ENCODE peak calls at places on chromosomes 12 and 14, in eight cellular contexts. W is Daoy, T is activated T-helper 1 cell treated with Interleukin-2 at 50 U/mL for 16 hours, X is GM23248, O is iPS DF 19.7, P is RKO, Z is stromal cell of bone marrow, H is brain microvascular endothelial cell. D is an unnamed sample.

GRCh38 chr14:93081875-93082570 is 33.7 kb downstream of the ITPK1 start:
- DNase-seq in T (no peak), X (no peak), H (no peak), O (no peak), Z (no peak), W (no peak), P (no peak), D (no peak)

GRCh38 chr12:100221523-100221922 is 20.9 kb downstream of the ACTR6 start:
- DNase-seq in P (no peak), X (no peak), W (no peak), H (no peak), Z (no peak), T (no peak), O (no peak), D (no peak)

GRCh38 chr12:52523825-52524224 is 3.6 kb upstream of the KRT5 start:
- DNase-seq in Z (no peak), X (no peak), W (no peak), T (no peak), P (no peak), O (no peak), H (no peak), D (no peak)

GRCh38 chr14:34237677-34238076 is 224.4 kb downstream of the SPTSSA start:
- DNase-seq in T (no peak), H (no peak), O (no peak), X (no peak), W (no peak), Z (no peak), P (no peak), D (no peak)

GRCh38 chr14:69077841-69078240 is 75.1 kb downstream of the DCAF5 start:
- DNase-seq in X (peak), H (peak), P (no peak), W (peak), T (no peak), O (no peak), Z (peak), D (no peak)

GRCh38 chr12:53336137-53336785 is at the start of gene SP7:
- DNase-seq in H (no peak), P (no peak), W (no peak), T (no peak), X (no peak), Z (no peak), O (no peak), D (no peak)

GRCh38 chr12:93447555-93448265 is 6.0 kb upstream of the UBE2N start:
- DNase-seq in O (no peak), P (no peak), H (no peak), W (no peak), Z (no peak), X (no peak), T (no peak), D (no peak)

GRCh38 chr14:99136401-99136800 is 135.6 kb downstream of the BCL11B start:
- DNase-seq in X (no peak), P (no peak), W (no peak), Z (no peak), H (no peak), T (no peak), O (no peak), D (no peak)

GRCh38 chr12:122423258-122424165 is 1.0 kb upstream of the CLIP1 start:
- DNase-seq in W (peak), H (no peak), O (no peak), P (peak), Z (no peak), X (peak), T (no peak), D (peak)

GRCh38 chr12:111446044-111446581 is 40.4 kb downstream of the SH2B3 start:
- DNase-seq in W (peak), P (no peak), T (no peak), Z (no peak), H (no peak), O (no peak), X (peak), D (no peak)

GRCh38 chr14:80477388-80478160 is 266.3 kb upstream of the DIO2 start:
- DNase-seq in W (no peak), T (no peak), O (no peak), P (no peak), H (no peak), X (peak), Z (no peak), D (no peak)

GRCh38 chr12:94103986-94104385 is 44.4 kb upstream of the PLXNC1 start:
- DNase-seq in T (no peak), Z (no peak), X (peak), O (no peak), P (no peak), W (no peak), H (no peak), D (no peak)

GRCh38 chr12:54967461-54967860 is 17.1 kb downstream of the TESPA1 start:
- DNase-seq in H (no peak), T (no peak), P (no peak), W (no peak), Z (no peak), X (no peak), O (no peak), D (no peak)

GRCh38 chr12:131894981-131895639 is 688 bp downstream of the ULK1 start:
- DNase-seq in P (no peak), X (peak), W (no peak), Z (no peak), H (no peak), O (no peak), T (no peak), D (no peak)

GRCh38 chr12:69468237-69469026 is 1.8 kb upstream of the FRS2 start:
- DNase-seq in P (no peak), H (no peak), W (no peak), X (peak), Z (no peak), T (no peak), O (no peak), D (no peak)

GRCh38 chr14:22849212-22849819 is 12.9 kb downstream of the MMP14 start:
- DNase-seq in W (peak), O (no peak), P (no peak), Z (peak), T (no peak), H (peak), X (peak), D (no peak)

GRCh38 chr14:70894868-70895267 is 12.4 kb upstream of the PCNX1 start:
- DNase-seq in O (no peak), X (peak), T (no peak), P (no peak), H (no peak), W (peak), Z (no peak), D (peak)

GRCh38 chr14:94650806-94651805 is 38.9 kb downstream of the SERPINA3 start:
- DNase-seq in P (no peak), H (no peak), O (no peak), Z (no peak), X (no peak), T (no peak), W (no peak), D (no peak)

GRCh38 chr12:40181490-40181889 is 43.3 kb upstream of the LRRK2 start:
- DNase-seq in O (no peak), Z (no peak), X (no peak), H (no peak), W (no peak), P (no peak), T (no peak), D (no peak)

GRCh38 chr12:34600592-34601462 is 578.5 kb downstream of the ALG10 start:
- DNase-seq in T (no peak), Z (no peak), O (no peak), P (no peak), H (no peak), W (no peak), X (no peak), D (no peak)

D was measured in SW480.